ENCODE peak calls at places on chromosome 3, in five cellular contexts. H is AG04449, R is fibroblast of pulmonary artery, F is endothelial cell, Q is hepatocyte. O is an unnamed sample.
A peak's percentile ranks its signal among the peaks of the same experiment; 100 is the strongest.

GRCh38 chr3:151838574-151839312 is 24.8 kb downstream of the AADAC start:
- DNase-seq in H (no peak), Q (peak; percentile 89), F (peak; percentile 47), R (peak; percentile 94), O (peak; percentile 51)

GRCh38 chr3:175355801-175356335 is 496.7 kb downstream of the NAALADL2 start:
- DNase-seq in F (no peak), R (no peak), H (no peak), Q (no peak), O (no peak)

GRCh38 chr3:63324621-63325020 is 46.5 kb downstream of the SYNPR start:
- DNase-seq in R (no peak), H (no peak), Q (no peak), F (no peak), O (no peak)

GRCh38 chr3:13544293-13544831 is 4.6 kb upstream of the FBLN2 start:
- DNase-seq in Q (no peak), H (peak; percentile 53), F (no peak), R (peak; percentile 78), O (peak; percentile 91)

GRCh38 chr3:14587733-14588360 is 47.7 kb upstream of the GRIP2 start:
- DNase-seq in Q (peak; percentile 34), H (no peak), R (peak; percentile 35), F (no peak), O (no peak)

GRCh38 chr3:175378348-175378747 is 519.2 kb downstream of the NAALADL2 start:
- DNase-seq in Q (no peak), H (no peak), R (no peak), F (no peak), O (no peak)

GRCh38 chr3:149506540-149506939 is 32.0 kb downstream of the TM4SF4 start:
- DNase-seq in Q (no peak), F (no peak), R (no peak), H (peak; percentile 36), O (no peak)

GRCh38 chr3:42473083-42473932 is 29.1 kb upstream of the VIPR1 start:
- DNase-seq in R (peak; percentile 100), F (no peak), H (no peak), Q (peak; percentile 20), O (no peak)

GRCh38 chr3:127678611-127679533 is 6.1 kb downstream of the ABTB1 start:
- DNase-seq in H (no peak), Q (no peak), F (no peak), R (no peak), O (no peak)

GRCh38 chr3:174955513-174956001 is 96.4 kb downstream of the NAALADL2 start:
- DNase-seq in R (peak; percentile 48), F (no peak), H (no peak), Q (peak; percentile 28), O (no peak)

GRCh38 chr3:52407779-52408178 is 37.1 kb downstream of the SEMA3G start:
- DNase-seq in F (no peak), Q (no peak), H (no peak), R (no peak), O (no peak)

GRCh38 chr3:178245385-178245778 is 290.9 kb upstream of the KCNMB2 start:
- DNase-seq in H (no peak), F (no peak), R (no peak), Q (no peak), O (no peak)

GRCh38 chr3:129224984-129225393 is 24.4 kb upstream of the COPG1 start:
- DNase-seq in R (peak; percentile 72), F (peak; percentile 35), H (peak; percentile 24), Q (peak; percentile 61), O (peak; percentile 36)

GRCh38 chr3:152185941-152186630 is 82.6 kb upstream of the MBNL1 start:
- DNase-seq in R (no peak), F (no peak), H (no peak), Q (no peak), O (no peak)

GRCh38 chr3:2218375-2218774 is 119.7 kb downstream of the CNTN4 start:
- DNase-seq in F (no peak), R (no peak), H (no peak), Q (no peak), O (no peak)

GRCh38 chr3:178060406-178060805 is 475.8 kb upstream of the KCNMB2 start:
- DNase-seq in Q (peak; percentile 12), R (peak; percentile 52), F (no peak), H (no peak), O (no peak)

GRCh38 chr3:75327453-75327852 is 336.7 kb upstream of the FRG2C start:
- DNase-seq in H (no peak), Q (no peak), R (no peak), F (no peak), O (no peak)

GRCh38 chr3:72663429-72663828 is 184.8 kb downstream of the SHQ1 start:
- DNase-seq in F (no peak), H (no peak), Q (no peak), R (no peak), O (no peak)

GRCh38 chr3:98657429-98657828 is 64.0 kb upstream of the CPOX start:
- DNase-seq in F (peak; percentile 15), H (no peak), Q (peak; percentile 65), R (no peak), O (peak; percentile 65)

GRCh38 chr3:82745544-82745943 is 984.1 kb upstream of the GBE1 start:
- DNase-seq in R (no peak), F (no peak), H (no peak), Q (no peak), O (no peak)

GRCh38 chr3:68988740-68989139 is 24.7 kb downstream of the EOGT start:
- DNase-seq in Q (no peak), F (no peak), R (peak; percentile 38), H (peak; percentile 24), O (no peak)

GRCh38 chr3:5095879-5096278 is 26.2 kb upstream of the ARL8B start:
- DNase-seq in Q (peak; percentile 65), R (peak; percentile 41), F (peak; percentile 63), H (no peak), O (peak; percentile 37)

GRCh38 chr3:169104972-169105371 is 558.5 kb downstream of the MECOM start:
- DNase-seq in Q (no peak), H (no peak), F (no peak), R (peak; percentile 47), O (no peak)

GRCh38 chr3:44659434-44659833 is 10.9 kb downstream of the ZNF35 start:
- DNase-seq in R (no peak), Q (no peak), F (no peak), H (no peak), O (no peak)

GRCh38 chr3:46504780-46505179 is 7.0 kb downstream of the RTP3 start:
- DNase-seq in F (no peak), H (no peak), R (no peak), Q (no peak), O (peak; percentile 70)

GRCh38 chr3:85939026-85939616 is 980.3 kb downstream of the CADM2 start:
- DNase-seq in Q (peak; percentile 12), H (no peak), F (no peak), R (peak; percentile 8), O (no peak)

GRCh38 chr3:177446160-177446559 is 248.9 kb upstream of the TBL1XR1 start:
- DNase-seq in R (no peak), H (no peak), F (no peak), Q (no peak), O (no peak)

GRCh38 chr3:150296123-150296750 is 111.9 kb upstream of the TSC22D2 start:
- DNase-seq in Q (no peak), F (no peak), H (no peak), R (no peak), O (no peak)

GRCh38 chr3:171776839-171777607 is 33.3 kb downstream of the PLD1 start:
- DNase-seq in H (no peak), F (peak; percentile 38), R (no peak), Q (no peak), O (no peak)

GRCh38 chr3:171775943-171776342 is 34.3 kb downstream of the PLD1 start:
- DNase-seq in R (no peak), H (no peak), Q (no peak), F (no peak), O (no peak)

GRCh38 chr3:171772427-171773056 is 37.7 kb downstream of the PLD1 start:
- DNase-seq in H (no peak), R (peak; percentile 82), F (peak; percentile 61), Q (peak; percentile 77), O (peak; percentile 70)

GRCh38 chr3:171776411-171776810 is 33.9 kb downstream of the PLD1 start:
- DNase-seq in F (no peak), Q (no peak), R (no peak), H (no peak), O (no peak)

DNA sequence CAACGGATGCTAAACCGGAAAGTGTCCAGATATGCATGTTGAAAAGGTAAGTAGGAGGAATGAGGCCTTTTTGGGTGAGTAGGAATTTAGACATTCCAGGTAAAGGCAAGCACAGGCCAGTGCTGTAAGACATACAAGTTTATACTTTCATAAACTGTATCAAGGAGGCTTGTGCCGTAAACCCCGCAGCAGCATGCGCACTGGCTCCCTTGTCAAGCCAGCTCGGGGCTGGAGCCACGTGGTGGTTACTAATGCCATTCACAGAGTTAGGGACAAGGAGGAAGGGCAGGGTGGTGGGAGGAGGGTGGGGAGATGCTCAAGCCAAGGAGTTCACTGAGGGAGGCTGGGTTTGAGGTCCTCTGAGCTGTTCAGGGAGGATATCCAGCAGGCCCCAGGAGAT is 35.8 kb downstream of the PLD1 start:
- DNase-seq in R (no peak), Q (no peak), F (no peak), H (no peak), O (no peak)
- TF ChIP-seq CTCF in R (no peak), Q (no peak), F (no peak), H (no peak), O (no peak)

GRCh38 chr3:134677196-134677986 is 26.6 kb upstream of the KY start:
- DNase-seq in R (peak; percentile 11), Q (no peak), H (no peak), F (peak; percentile 20), O (peak; percentile 16)
- TF ChIP-seq CTCF in R (peak; percentile 58), Q (no peak), H (peak; percentile 44), F (peak; percentile 53), O (peak; percentile 48)

GRCh38 chr3:171790574-171790897 is 19.7 kb downstream of the PLD1 start:
- DNase-seq in R (no peak), H (no peak), F (no peak), Q (no peak), O (no peak)
- TF ChIP-seq CTCF in R (no peak), H (no peak), F (no peak), Q (no peak), O (no peak)

DNA sequence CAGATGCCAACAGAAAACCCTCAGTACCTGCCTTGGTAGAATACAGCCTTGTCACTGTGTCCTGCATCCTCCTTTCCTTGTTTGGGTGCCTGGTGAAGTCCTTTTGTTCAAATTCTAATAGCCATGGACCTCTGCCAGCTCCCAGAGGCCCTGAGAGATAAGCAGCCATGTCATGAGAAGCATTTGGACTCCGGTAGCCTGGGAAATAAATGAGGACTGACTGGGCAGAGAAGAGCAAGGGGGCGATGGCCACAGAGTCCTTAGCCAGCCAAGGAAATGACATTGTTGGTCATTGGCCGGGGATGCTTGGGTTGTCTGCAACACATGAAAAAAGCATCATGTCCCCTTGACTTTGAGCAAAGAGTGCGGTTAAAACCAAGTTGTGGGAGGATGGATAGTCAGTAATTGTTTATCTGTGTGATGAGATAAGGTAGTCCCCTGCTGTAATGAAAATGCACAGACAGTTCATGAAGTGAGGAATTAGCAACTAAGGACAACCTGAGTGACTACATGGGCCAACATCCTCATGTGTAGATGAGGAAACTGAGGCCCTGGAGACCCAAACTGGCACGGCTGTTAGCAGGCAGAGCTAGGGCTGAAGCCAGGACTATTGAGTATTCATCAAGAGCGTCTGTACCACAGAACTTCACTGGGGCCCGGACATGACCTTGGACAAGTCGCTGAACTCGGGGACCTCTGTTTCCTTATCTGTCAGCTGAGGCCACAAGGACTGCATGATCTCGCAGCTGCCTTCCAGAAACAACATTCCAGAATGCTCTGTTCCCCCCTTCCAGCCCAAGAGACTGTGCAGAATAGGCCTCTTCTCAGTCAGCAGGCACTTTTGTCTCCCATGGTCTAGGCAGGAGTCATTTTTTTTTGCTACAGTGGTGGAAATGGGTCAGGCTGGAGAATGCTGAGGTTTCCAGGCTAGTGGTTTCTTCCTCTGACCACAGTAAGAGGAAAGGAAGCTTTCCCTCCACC is 90.5 kb upstream of the CTDSPL start:
- DNase-seq in H (no peak), Q (no peak), F (no peak), R (peak; percentile 20), O (no peak)
- TF ChIP-seq CTCF in H (no peak), Q (no peak), F (no peak), R (no peak), O (no peak)